ENCODE peak calls at places on chromosomes 1 and 21, in eight cellular contexts. S is PC-3, R is MM.1S, M is K562, V is fibroblast of lung, W is mammary epithelial cell, J is GM23248, F is endothelial cell of umbilical vein. L is an unnamed sample.

GRCh38 chr1:199167460-199167859 is 528.6 kb downstream of the PTPRC start:
- DNase-seq in S (no peak), R (no peak), M (no peak), V (no peak), W (no peak), J (no peak), F (no peak), L (no peak)

GRCh38 chr1:9080704-9081291 is 11.4 kb upstream of the SLC2A5 start:
- DNase-seq in S (peak), R (peak), M (no peak), V (peak), W (peak), J (no peak), F (no peak), L (peak)

GRCh38 chr1:201282931-201283829 is at the start of gene PKP1:
- DNase-seq in S (peak), R (no peak), M (no peak), V (peak), W (peak), J (peak), F (no peak), L (peak)

GRCh38 chr1:48673725-48674124 is 103.0 kb downstream of the BEND5 start:
- DNase-seq in S (peak), R (no peak), M (peak), V (no peak), W (no peak), J (no peak), F (no peak), L (no peak)

GRCh38 chr1:218585565-218586184 is 240.5 kb downstream of the TGFB2 start:
- DNase-seq in S (peak), R (no peak), M (no peak), V (peak), W (peak), J (peak), F (peak), L (peak)

GRCh38 chr1:2638466-2639115 is 5.8 kb upstream of the MMEL1 start:
- DNase-seq in S (no peak), R (no peak), M (no peak), V (no peak), W (no peak), J (no peak), F (no peak), L (no peak)

GRCh38 chr1:239308701-239309333 is 77.6 kb upstream of the CHRM3 start:
- DNase-seq in S (peak), R (peak), M (no peak), V (peak), W (peak), J (peak), F (no peak), L (no peak)

GRCh38 chr1:25797939-25798338 is 2.1 kb upstream of the SELENON start:
- DNase-seq in S (peak), R (peak), M (peak), V (no peak), W (no peak), J (peak), F (no peak), L (no peak)

GRCh38 chr1:169108897-169109560 is 2.5 kb downstream of the ATP1B1 start:
- DNase-seq in S (peak), R (no peak), M (no peak), V (peak), W (no peak), J (no peak), F (no peak), L (no peak)

GRCh38 chr1:99004270-99005141 is at the start of gene PLPPR5:
- DNase-seq in S (no peak), R (peak), M (no peak), V (peak), W (no peak), J (peak), F (peak), L (peak)
- H3K9ac ChIP-seq in S (no peak), R (no peak), M (no peak), V (no peak), W (no peak), J (no peak), F (no peak), L (peak)

GRCh38 chr1:50422675-50422945 is 633 bp downstream of the DMRTA2 start:
- DNase-seq in S (no peak), R (no peak), M (no peak), V (no peak), W (no peak), J (no peak), F (no peak), L (no peak)

GRCh38 chr1:50421366-50421748 is 1.9 kb downstream of the DMRTA2 start:
- DNase-seq in S (no peak), R (no peak), M (no peak), V (no peak), W (no peak), J (no peak), F (no peak), L (no peak)

GRCh38 chr1:50420689-50421365 is 2.4 kb downstream of the DMRTA2 start:
- DNase-seq in S (no peak), R (no peak), M (no peak), V (no peak), W (no peak), J (no peak), F (no peak), L (no peak)

GRCh38 chr1:50422946-50423669 is at the start of gene DMRTA2:
- DNase-seq in S (no peak), R (no peak), M (no peak), V (peak), W (peak), J (no peak), F (peak), L (peak)

DNA sequence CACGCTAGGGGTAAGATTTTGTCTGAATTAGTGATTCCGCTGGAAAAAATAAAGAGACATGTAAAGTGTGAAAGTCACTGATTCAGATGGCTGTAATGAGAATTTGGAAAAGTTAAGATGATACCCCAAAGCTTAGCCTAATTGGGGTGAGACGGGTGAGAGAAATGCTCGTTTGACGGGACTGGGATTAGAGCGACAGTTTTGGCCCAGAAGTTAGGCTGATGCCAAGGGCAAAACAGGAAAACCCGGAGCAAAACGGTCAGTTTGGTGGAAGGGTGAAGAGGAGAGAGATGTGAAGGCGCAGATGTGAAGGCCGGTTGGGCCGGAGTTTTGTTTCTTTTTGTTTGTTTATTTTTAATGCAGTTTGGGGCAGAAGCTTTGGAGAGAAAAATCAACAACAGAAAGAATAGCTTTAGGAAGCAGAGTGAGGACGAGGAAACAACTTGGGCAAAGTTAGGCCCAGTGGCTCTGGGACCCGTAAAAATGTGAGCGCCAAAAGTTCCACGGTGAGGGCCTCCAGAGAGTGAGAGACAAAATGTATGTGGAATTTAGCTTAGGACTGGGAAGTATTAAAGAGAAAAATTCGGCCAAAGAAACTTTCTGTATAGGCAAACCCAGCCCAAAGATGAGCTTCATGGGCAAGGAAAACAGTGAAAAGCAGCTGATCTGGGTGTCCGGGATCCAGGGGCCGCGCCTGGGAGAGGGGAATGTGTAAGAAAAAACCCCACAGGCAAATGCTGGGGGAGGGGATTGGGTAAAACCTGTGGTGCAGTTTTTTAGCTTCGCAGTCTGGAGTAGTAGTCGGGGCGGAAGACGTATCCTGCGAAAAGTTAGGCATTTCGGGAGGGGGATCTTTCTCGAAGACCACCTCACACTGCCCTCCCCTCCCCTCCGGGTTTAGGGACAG is 1.2 kb downstream of the DMRTA2 start:
- DNase-seq in S (no peak), R (no peak), M (no peak), V (no peak), W (no peak), J (no peak), F (no peak), L (no peak)
- TF ChIP-seq EZH2 in S (no peak), R (no peak), M (no peak), V (no peak), W (peak), J (peak), F (no peak), L (peak)

GRCh38 chr1:41802532-41803501 is 115.9 kb downstream of the HIVEP3 start:
- DNase-seq in S (peak), R (peak), M (no peak), V (no peak), W (peak), J (peak), F (no peak), L (no peak)
- H3K4me3 ChIP-seq in S (no peak), R (no peak), M (no peak), V (no peak), W (no peak), J (no peak), F (no peak), L (no peak)

GRCh38 chr1:152047607-152047953 is 10.8 kb upstream of the S100A11 start:
- DNase-seq in S (peak), R (no peak), M (peak), V (peak), W (peak), J (peak), F (no peak), L (peak)
- H3K9ac ChIP-seq in S (peak), R (peak), M (peak), V (peak), W (peak), J (peak), F (peak), L (peak)

DNA sequence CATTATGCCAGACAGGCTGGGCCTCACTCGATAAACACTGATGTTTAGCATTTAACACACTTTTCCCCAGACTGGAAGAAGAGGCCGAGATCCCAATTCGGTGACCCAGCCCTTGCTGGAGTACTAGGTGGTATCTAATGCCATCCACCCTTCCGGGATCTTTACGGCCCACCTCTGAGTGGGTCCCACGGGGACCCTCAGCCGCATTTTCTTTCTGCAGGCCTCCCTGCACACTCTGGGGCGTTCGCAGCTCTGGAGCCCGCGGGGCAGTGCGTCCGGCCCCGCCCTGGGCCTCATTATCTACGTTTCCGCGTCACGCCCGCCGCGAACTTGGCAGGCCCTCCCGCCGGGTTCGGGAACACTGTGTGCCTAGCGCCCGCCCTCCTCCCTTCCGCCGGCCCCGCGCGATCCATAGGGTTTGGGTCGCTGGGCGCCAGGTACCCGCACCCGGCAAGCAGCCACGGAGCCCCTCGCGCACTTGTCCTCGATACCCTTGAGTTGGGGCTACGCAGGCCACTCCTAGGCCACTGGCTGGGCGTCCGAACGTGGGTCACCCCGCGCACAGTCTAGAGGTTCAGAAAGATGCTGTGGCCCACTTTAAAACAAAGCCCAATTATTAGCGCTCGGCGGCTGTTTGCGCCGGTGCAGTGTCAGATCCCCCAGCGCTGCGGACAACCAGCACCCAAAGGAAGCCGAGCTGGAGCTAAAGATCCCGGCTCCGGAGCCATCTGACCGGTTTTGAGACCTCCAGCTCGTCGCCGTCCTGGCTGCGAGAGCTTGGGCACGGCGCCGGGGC is 942 bp upstream of the EVA1C start:
- DNase-seq in S (peak), R (no peak), M (peak), V (peak), W (peak), J (peak), F (peak), L (peak)
- TF ChIP-seq EZH2 in S (no peak), R (no peak), M (no peak), V (no peak), W (no peak), J (no peak), F (no peak), L (no peak)

GRCh38 chr1:205665216-205665757 is 15.0 kb downstream of the SLC45A3 start:
- DNase-seq in S (no peak), R (no peak), M (no peak), V (no peak), W (no peak), J (no peak), F (no peak), L (no peak)
- H3K4me3 ChIP-seq in S (peak), R (no peak), M (no peak), V (no peak), W (no peak), J (no peak), F (no peak), L (no peak)

DNA sequence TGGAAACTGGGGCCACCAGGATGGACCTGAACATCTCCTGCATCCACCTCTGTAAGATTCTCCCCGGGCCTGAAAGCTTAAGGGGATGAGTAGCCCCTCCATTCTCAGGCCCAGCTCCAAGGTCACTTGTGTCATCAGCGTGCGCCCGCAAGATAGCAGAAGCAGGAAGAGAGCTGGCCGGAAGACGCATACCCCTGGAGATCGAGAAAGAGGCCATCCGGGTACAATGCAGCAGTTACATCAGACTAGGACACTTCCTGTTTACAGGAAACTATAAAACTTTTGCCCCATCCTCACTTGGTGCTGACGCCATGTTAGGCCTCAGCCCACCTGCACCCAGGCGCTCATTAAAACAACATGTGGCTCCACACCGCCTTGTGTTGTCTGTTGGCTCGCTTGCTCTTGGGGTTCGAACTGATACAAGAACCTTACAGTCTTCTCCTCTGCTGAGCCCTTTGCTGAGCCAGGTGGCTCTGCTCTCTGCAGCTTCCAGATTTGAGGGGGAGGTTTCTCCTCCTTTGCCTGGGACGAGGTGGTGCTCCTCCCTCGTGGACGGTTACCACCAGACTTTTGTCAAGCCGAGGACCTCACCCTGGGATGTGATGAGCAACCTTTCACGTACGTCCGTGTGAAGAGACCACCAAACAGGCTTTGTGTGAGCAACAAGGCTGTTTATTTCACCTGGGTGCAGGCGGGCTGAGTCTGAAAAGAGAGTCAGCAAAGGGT is 277.5 kb upstream of the C1orf174 start:
- DNase-seq in S (no peak), R (no peak), M (peak), V (no peak), W (no peak), J (no peak), F (no peak), L (no peak)
- H3K9ac ChIP-seq in S (no peak), R (no peak), M (no peak), V (no peak), W (no peak), J (no peak), F (no peak), L (no peak)

DNA sequence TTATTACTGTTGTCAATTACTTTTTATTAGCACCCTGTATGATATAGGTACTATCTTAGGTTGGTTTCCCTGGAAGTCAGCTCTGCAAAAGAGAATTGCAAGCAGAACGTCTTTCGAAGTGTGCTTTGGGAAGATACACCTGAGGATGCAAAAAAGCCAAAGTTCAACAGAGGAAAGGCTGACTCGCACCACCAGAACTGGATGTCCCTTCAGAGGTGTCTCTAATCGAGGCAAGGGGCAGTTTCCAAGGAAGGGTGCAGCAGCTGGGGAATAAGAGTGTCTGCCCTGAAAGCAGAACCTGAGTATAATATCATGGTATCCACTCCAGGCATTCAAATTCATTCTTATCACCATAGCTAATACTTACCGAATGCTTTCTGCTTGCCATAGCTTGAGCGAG is 149.6 kb downstream of the CACNA1E start:
- DNase-seq in S (no peak), R (no peak), M (no peak), V (no peak), W (no peak), J (no peak), F (no peak), L (no peak)
- TF ChIP-seq EZH2 in S (no peak), R (no peak), M (no peak), V (no peak), W (no peak), J (no peak), F (no peak), L (no peak)

GRCh38 chr1:54798206-54798605 is 2.9 kb downstream of the TTC22 start:
- DNase-seq in S (no peak), R (no peak), M (no peak), V (no peak), W (no peak), J (no peak), F (no peak), L (no peak)

GRCh38 chr1:54798769-54799641 is 2.1 kb downstream of the TTC22 start:
- DNase-seq in S (no peak), R (no peak), M (no peak), V (no peak), W (peak), J (peak), F (no peak), L (no peak)

GRCh38 chr1:54803761-54804470 is 2.8 kb upstream of the TTC22 start:
- DNase-seq in S (no peak), R (no peak), M (no peak), V (no peak), W (no peak), J (peak), F (no peak), L (no peak)

GRCh38 chr1:54800041-54800898 is 853 bp downstream of the TTC22 start:
- DNase-seq in S (no peak), R (no peak), M (no peak), V (no peak), W (no peak), J (no peak), F (no peak), L (no peak)

DNA sequence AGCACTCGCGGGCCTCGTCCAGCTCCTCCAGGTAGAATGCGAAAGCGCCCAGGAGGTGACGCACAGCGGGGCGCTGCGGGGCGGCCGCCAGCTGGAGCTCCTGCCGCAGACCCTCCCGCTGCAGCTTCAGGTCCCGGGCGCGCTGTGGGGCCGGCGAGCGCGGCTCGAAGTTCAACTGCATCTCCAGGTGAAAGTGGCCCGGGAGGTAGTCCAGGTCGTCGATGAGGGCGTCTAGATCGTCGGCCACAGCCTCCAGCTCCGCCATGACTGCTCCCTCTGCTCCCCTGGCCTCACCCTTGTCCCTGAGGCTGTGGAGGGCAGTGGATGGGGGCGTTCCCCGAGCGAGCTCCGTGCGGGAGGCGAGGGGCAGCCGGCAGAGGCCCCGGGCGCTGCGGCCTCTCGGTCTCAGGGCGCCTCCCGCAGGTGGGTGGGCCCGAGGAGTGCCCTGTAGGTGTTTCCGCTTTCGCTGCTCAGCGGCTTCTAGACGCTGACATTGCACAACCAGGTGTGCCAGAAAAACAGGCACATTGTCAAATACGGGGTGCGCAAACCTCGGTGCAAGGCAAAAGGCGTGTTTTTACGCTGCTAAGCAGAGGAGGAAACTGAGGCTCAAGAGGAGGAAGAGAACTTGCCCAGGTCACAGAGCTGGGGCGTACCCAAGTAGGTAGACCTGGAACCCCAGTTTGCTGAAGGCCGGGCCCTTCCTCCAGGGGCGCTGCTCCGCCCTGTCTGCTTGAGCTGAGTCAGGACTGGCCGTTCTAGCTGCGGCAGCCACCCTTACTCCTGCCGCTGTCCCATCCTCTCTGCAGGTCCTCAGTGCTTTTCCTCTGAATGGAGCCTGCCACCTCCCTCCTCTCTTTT is at the start of gene TTC22:
- DNase-seq in S (peak), R (peak), M (peak), V (no peak), W (peak), J (peak), F (no peak), L (no peak)
- H3K4me3 ChIP-seq in S (peak), R (peak), M (peak), V (no peak), W (peak), J (peak), F (no peak), L (no peak)